ENCODE peak calls at places on chromosomes 5 and 9, in nine cellular contexts. Z, J, D, T, I, X, A, V and P are unnamed samples.

GRCh38 chr9:123322771-123323481 is 33.1 kb upstream of the CRB2 start:
- DNase-seq in Z (no peak), J (no peak), D (no peak), T (no peak), I (no peak), X (no peak), A (no peak), V (no peak), P (no peak)

GRCh38 chr5:81604193-81604592 is 146.7 kb downstream of the SSBP2 start:
- DNase-seq in Z (no peak), J (no peak), D (no peak), T (no peak), I (no peak), X (no peak), A (no peak), V (no peak), P (no peak)

GRCh38 chr5:93151121-93151520 is 429.9 kb downstream of the NR2F1-AS1 start:
- DNase-seq in Z (no peak), J (no peak), D (no peak), T (peak; percentile 62), I (no peak), X (no peak), A (no peak), V (no peak), P (no peak)

GRCh38 chr9:96523429-96523828 is 73.5 kb downstream of the HABP4 start:
- DNase-seq in Z (no peak), J (no peak), D (peak; percentile 93), T (no peak), I (no peak), X (no peak), A (no peak), V (no peak), P (no peak)

GRCh38 chr9:28801144-28801799 is 1228.0 kb upstream of the C9orf72 start:
- DNase-seq in Z (no peak), J (no peak), D (no peak), T (no peak), I (no peak), X (no peak), A (no peak), V (no peak), P (no peak)

GRCh38 chr5:42487821-42488220 is 64.6 kb downstream of the GHR start:
- DNase-seq in Z (no peak), J (no peak), D (no peak), T (no peak), I (no peak), X (no peak), A (no peak), V (no peak), P (no peak)

GRCh38 chr5:26388946-26389345 is 649.4 kb downstream of the CDH9 start:
- DNase-seq in Z (no peak), J (no peak), D (no peak), T (no peak), I (no peak), X (no peak), A (no peak), V (no peak), P (no peak)

GRCh38 chr9:20382460-20383071 is 239.7 kb downstream of the MLLT3 start:
- DNase-seq in Z (no peak), J (no peak), D (no peak), T (peak; percentile 56), I (peak; percentile 50), X (no peak), A (peak; percentile 22), V (no peak), P (no peak)

GRCh38 chr9:38012767-38013450 is 56.1 kb downstream of the SHB start:
- DNase-seq in Z (no peak), J (no peak), D (no peak), T (no peak), I (no peak), X (no peak), A (no peak), V (no peak), P (no peak)

GRCh38 chr5:35317586-35317985 is 87.3 kb upstream of the PRLR start:
- DNase-seq in Z (no peak), J (no peak), D (no peak), T (no peak), I (no peak), X (no peak), A (no peak), V (no peak), P (peak; percentile 9)

GRCh38 chr5:74888117-74888516 is 21.9 kb upstream of the FAM169A start:
- DNase-seq in Z (no peak), J (no peak), D (no peak), T (no peak), I (no peak), X (no peak), A (no peak), V (no peak), P (no peak)

GRCh38 chr5:80825780-80826460 is 134.2 kb upstream of the RASGRF2 start:
- DNase-seq in Z (no peak), J (no peak), D (no peak), T (no peak), I (no peak), X (no peak), A (no peak), V (no peak), P (no peak)

GRCh38 chr5:154334406-154335041 is 111.3 kb upstream of the SAP30L start:
- DNase-seq in Z (no peak), J (no peak), D (no peak), T (peak; percentile 51), I (peak; percentile 60), X (no peak), A (no peak), V (no peak), P (no peak)

GRCh38 chr9:72526901-72527800 is 5.7 kb downstream of the TMC1 start:
- DNase-seq in Z (peak; percentile 83), J (peak; percentile 83), D (peak; percentile 78), T (peak; percentile 89), I (peak; percentile 97), X (peak; percentile 61), A (peak; percentile 71), V (peak; percentile 94), P (peak; percentile 74)

GRCh38 chr9:121816845-121817450 is 165.5 kb downstream of the DAB2IP start:
- DNase-seq in Z (no peak), J (no peak), D (no peak), T (no peak), I (no peak), X (no peak), A (no peak), V (no peak), P (no peak)

GRCh38 chr9:95305770-95306492 is 11.6 kb downstream of the FANCC start:
- DNase-seq in Z (no peak), J (no peak), D (no peak), T (peak; percentile 50), I (no peak), X (no peak), A (no peak), V (no peak), P (peak; percentile 36)

GRCh38 chr5:134525687-134526482 is 415 bp downstream of the JADE2 start:
- DNase-seq in Z (peak; percentile 88), J (peak; percentile 87), D (peak; percentile 75), T (peak; percentile 86), I (peak; percentile 88), X (peak; percentile 71), A (peak; percentile 75), V (peak; percentile 94), P (peak; percentile 88)

GRCh38 chr5:151068571-151069197 is 12.2 kb downstream of the TNIP1 start:
- DNase-seq in Z (peak; percentile 67), J (no peak), D (no peak), T (no peak), I (peak; percentile 55), X (no peak), A (no peak), V (no peak), P (no peak)

GRCh38 chr5:82355053-82355452 is 76.9 kb upstream of the RPS23 start:
- DNase-seq in Z (no peak), J (no peak), D (no peak), T (no peak), I (no peak), X (no peak), A (no peak), V (no peak), P (no peak)

DNA sequence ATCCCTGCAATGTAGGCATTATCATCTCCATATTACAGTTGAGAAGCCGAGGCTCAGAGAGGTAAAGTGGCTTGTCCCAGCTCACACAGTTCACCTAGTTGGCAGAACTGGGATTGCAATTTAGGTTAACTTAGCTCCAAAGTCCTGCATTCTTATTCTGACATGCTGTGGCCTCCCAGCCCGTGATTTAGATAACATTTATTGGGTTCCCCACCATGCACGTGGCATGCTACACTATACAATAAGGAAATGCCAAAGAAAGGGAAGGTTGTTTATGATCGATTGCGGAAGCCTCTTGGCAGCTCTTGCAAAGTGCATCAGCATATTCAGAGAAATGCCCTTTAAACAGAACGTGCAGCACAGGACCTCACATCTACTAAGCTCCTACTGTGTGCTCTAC is 3.2 kb downstream of the NEURL1B start:
- DNase-seq in Z (peak; percentile 9), J (no peak), D (no peak), T (no peak), I (no peak), X (peak; percentile 88), A (no peak), V (no peak), P (no peak)
- H3K4me1 ChIP-seq in Z (peaks cover 20% of the 10 kb centered on the region), J (peaks cover 11% of the 10 kb centered on the region), D (peaks cover 83% of the 10 kb centered on the region), T (peaks cover 8% of the 10 kb centered on the region), I (peaks cover 7% of the 10 kb centered on the region), X (peaks cover 16% of the 10 kb centered on the region), A (peaks cover 43% of the 10 kb centered on the region), V (peaks cover 25% of the 10 kb centered on the region), P (peaks cover 29% of the 10 kb centered on the region)

DNA sequence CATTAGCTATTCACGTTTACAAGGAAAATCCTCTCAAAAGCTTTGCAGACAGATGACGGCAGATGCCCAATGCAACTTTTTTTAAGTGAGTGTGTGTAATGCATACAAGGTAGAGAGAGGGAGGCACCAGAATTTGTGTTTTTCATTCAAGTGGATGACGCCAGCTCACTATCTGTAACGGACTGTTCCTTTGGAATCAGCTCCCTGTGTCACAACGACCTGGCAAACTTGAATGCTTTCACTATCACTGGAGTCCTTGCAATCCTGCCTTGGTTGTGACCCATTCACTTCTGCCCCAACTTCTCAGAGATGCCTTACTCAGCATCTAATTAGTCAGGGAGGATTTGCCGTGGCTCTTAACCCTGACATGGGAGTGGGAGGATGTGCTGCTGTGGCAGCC is 148.5 kb downstream of the BNC2 start:
- DNase-seq in Z (peak; percentile 76), J (no peak), D (peak; percentile 87), T (peak; percentile 89), I (peak; percentile 56), X (no peak), A (no peak), V (no peak), P (no peak)
- H3K4me3 ChIP-seq in Z (peak overlapping the region; percentile 53), J (peak overlapping the region; percentile 11), D (no peak overlapping the region), T (peak overlapping the region; percentile 34), I (no peak overlapping the region), X (no peak overlapping the region), A (no peak overlapping the region), V (peak overlapping the region; percentile 1), P (no peak overlapping the region)

GRCh38 chr5:95955996-95956899 is 5.4 kb downstream of the ELL2 start:
- DNase-seq in Z (no peak), J (no peak), D (no peak), T (peak; percentile 83), I (no peak), X (no peak), A (no peak), V (no peak), P (no peak)
- H3K4me1 ChIP-seq in Z (peaks cover 47% of the 10 kb centered on the region), J (peaks cover 52% of the 10 kb centered on the region), D (peaks cover 58% of the 10 kb centered on the region), T (peaks cover 3% of the 10 kb centered on the region), I (peaks cover 10% of the 10 kb centered on the region), X (peaks cover 9% of the 10 kb centered on the region), A (peaks cover 31% of the 10 kb centered on the region), V (peaks cover 5% of the 10 kb centered on the region), P (peaks cover 33% of the 10 kb centered on the region)

DNA sequence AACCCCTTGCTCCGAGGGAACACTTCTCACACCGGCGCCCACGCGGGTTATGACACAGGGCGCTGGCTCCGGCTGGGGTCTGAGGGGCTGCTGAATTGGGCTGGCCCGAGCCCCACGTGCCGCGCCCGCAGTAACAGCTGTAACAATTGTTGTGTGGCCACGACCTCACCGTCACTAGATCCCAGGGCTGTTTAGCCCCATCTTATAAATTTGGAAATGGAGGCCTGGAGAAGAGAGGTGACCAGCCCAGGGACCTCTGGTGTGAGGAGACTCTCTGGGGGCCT is 2.0 kb downstream of the EGFL7 start:
- DNase-seq in Z (no peak), J (no peak), D (no peak), T (no peak), I (no peak), X (no peak), A (peak; percentile 42), V (no peak), P (no peak)
- H3K4me3 ChIP-seq in Z (peak overlapping the region; percentile 70), J (peak overlapping the region; percentile 52), D (peak overlapping the region; percentile 56), T (no peak overlapping the region), I (no peak overlapping the region), X (peak overlapping the region; percentile 40), A (peak overlapping the region; percentile 53), V (peak overlapping the region; percentile 55), P (no peak overlapping the region)